ENCODE peak calls at places on chromosomes 16 and 17, in five cellular contexts. U, E, C, F and Q are unnamed samples.

GRCh38 chr17:12522336-12522735 is 143.4 kb upstream of the MYOCD start:
- DNase-seq in F (no peak), C (no peak), U (no peak), E (no peak), Q (no peak)

GRCh38 chr16:88566158-88566557 is 4.0 kb upstream of the ZC3H18 start:
- DNase-seq in U (no peak), C (no peak), F (peak), E (no peak), Q (no peak)

GRCh38 chr17:41527076-41528023 is 758 bp downstream of the KRT19 start:
- DNase-seq in E (no peak), F (no peak), U (no peak), C (no peak), Q (no peak)

GRCh38 chr17:9211133-9211765 is 189.9 kb downstream of the NTN1 start:
- DNase-seq in C (no peak), E (no peak), U (no peak), F (no peak), Q (peak)

GRCh38 chr16:50528820-50529219 is 19.4 kb upstream of the NKD1 start:
- DNase-seq in U (no peak), C (no peak), F (no peak), E (no peak), Q (no peak)

GRCh38 chr16:2333231-2333630 is 7.3 kb downstream of the ABCA3 start:
- DNase-seq in C (no peak), U (no peak), E (no peak), F (no peak), Q (no peak)

GRCh38 chr17:39261286-39261685 is 35.5 kb upstream of the STAC2 start:
- DNase-seq in C (no peak), E (no peak), U (no peak), F (no peak), Q (no peak)

GRCh38 chr16:79270011-79270410 is 330.5 kb downstream of the MAF start:
- DNase-seq in F (no peak), U (no peak), C (no peak), E (no peak), Q (no peak)

GRCh38 chr17:9644910-9645751 is at the start of gene USP43:
- DNase-seq in C (no peak), E (no peak), F (peak), U (no peak), Q (peak)

GRCh38 chr16:75247249-75247648 is 4.2 kb downstream of the BCAR1 start:
- DNase-seq in C (no peak), U (no peak), E (no peak), F (no peak), Q (no peak)

GRCh38 chr17:11628831-11629230 is 30.6 kb downstream of the DNAH9 start:
- DNase-seq in F (no peak), C (no peak), E (no peak), U (no peak), Q (no peak)

GRCh38 chr17:48456584-48456983 is 26.6 kb upstream of the SKAP1 start:
- DNase-seq in F (peak), C (no peak), U (no peak), E (no peak), Q (no peak)

GRCh38 chr17:21452377-21453143 is 76.4 kb downstream of the KCNJ12 start:
- DNase-seq in C (peak), U (no peak), E (peak), F (peak), Q (no peak)

GRCh38 chr17:48624544-48625501 is 1.3 kb downstream of the HOXB9 start:
- DNase-seq in E (no peak), F (no peak), U (no peak), C (peak), Q (no peak)

GRCh38 chr16:66220766-66221165 is 145.7 kb upstream of the CDH5 start:
- DNase-seq in E (no peak), F (no peak), C (no peak), U (no peak), Q (no peak)

GRCh38 chr17:58156839-58157803 is 8.9 kb downstream of the OR4D1 start:
- DNase-seq in U (no peak), E (peak), F (no peak), C (peak), Q (no peak)

GRCh38 chr16:652454-653021 is 3.4 kb downstream of the WDR90 start:
- DNase-seq in E (no peak), C (no peak), U (no peak), F (no peak), Q (no peak)

GRCh38 chr17:64682261-64683181 is 20.4 kb upstream of the SMURF2 start:
- DNase-seq in E (no peak), C (no peak), F (no peak), U (no peak), Q (no peak)

GRCh38 chr17:4740584-4740983 is 856 bp upstream of the CXCL16 start:
- DNase-seq in U (no peak), E (no peak), F (no peak), C (no peak), Q (no peak)